ENCODE peak calls at places on chromosomes 12 and 14, in seven cellular contexts. A is fibroblast of lung; T is astrocyte of the spinal cord; D is effector CD8-positive, alpha-beta T cell; W is GM23338; O is neural progenitor cell; M is C1 segment of cervical spinal cord. L is an unnamed sample.

GRCh38 chr14:62143235-62143634 is 381.0 kb downstream of the SNAPC1 start:
- DNase-seq in A (peak), T (peak), D (no peak), W (no peak), O (no peak), M (no peak), L (no peak)

GRCh38 chr14:104805326-104805678 is 4.4 kb downstream of the ZBTB42 start:
- DNase-seq in A (peak), T (peak), D (no peak), W (no peak), O (no peak), M (no peak), L (no peak)

GRCh38 chr12:11707535-11707934 is 58.1 kb downstream of the ETV6 start:
- DNase-seq in A (no peak), T (no peak), D (no peak), W (no peak), O (no peak), M (no peak), L (no peak)

GRCh38 chr14:103102689-103103260 is 8.2 kb downstream of the EXOC3L4 start:
- DNase-seq in A (no peak), T (no peak), D (no peak), W (peak), O (no peak), M (no peak), L (no peak)

GRCh38 chr14:55104051-55104954 is 24.7 kb upstream of the LGALS3 start:
- DNase-seq in A (no peak), T (no peak), D (no peak), W (no peak), O (no peak), M (no peak), L (no peak)

GRCh38 chr14:95703341-95703740 is 10.6 kb downstream of the TCL1A start:
- DNase-seq in A (no peak), T (no peak), D (no peak), W (no peak), O (no peak), M (no peak), L (no peak)

GRCh38 chr12:21710944-21711343 is 53.3 kb upstream of the LDHB start:
- DNase-seq in A (no peak), T (no peak), D (no peak), W (no peak), O (no peak), M (no peak), L (peak)

GRCh38 chr14:54532111-54533012 is 22.7 kb downstream of the CGRRF1 start:
- DNase-seq in A (no peak), T (no peak), D (no peak), W (no peak), O (no peak), M (no peak), L (no peak)

GRCh38 chr12:11797993-11798720 is 148.7 kb downstream of the ETV6 start:
- DNase-seq in A (peak), T (no peak), D (no peak), W (no peak), O (no peak), M (no peak), L (no peak)

GRCh38 chr12:41924111-41924510 is 220.6 kb downstream of the GXYLT1 start:
- DNase-seq in A (peak), T (no peak), D (no peak), W (no peak), O (no peak), M (no peak), L (no peak)

GRCh38 chr12:69278814-69279782 is 39.7 kb downstream of the CPSF6 start:
- DNase-seq in A (no peak), T (no peak), D (no peak), W (peak), O (no peak), M (no peak), L (no peak)

GRCh38 chr12:132530451-132530850 is 40.5 kb downstream of the FBRSL1 start:
- DNase-seq in A (no peak), T (no peak), D (no peak), W (no peak), O (no peak), M (no peak), L (no peak)

GRCh38 chr12:93614917-93615596 is 42.6 kb downstream of the SOCS2 start:
- DNase-seq in A (peak), T (peak), D (no peak), W (no peak), O (peak), M (no peak), L (no peak)

GRCh38 chr12:76588881-76589565 is 29.5 kb upstream of the OSBPL8 start:
- DNase-seq in A (peak), T (peak), D (no peak), W (no peak), O (no peak), M (no peak), L (no peak)

GRCh38 chr12:92505373-92506340 is 197.1 kb upstream of the PLEKHG7 start:
- DNase-seq in A (peak), T (peak), D (no peak), W (no peak), O (peak), M (no peak), L (no peak)

GRCh38 chr12:77190022-77190421 is 124.7 kb upstream of the E2F7 start:
- DNase-seq in A (peak), T (peak), D (no peak), W (no peak), O (no peak), M (no peak), L (no peak)

GRCh38 chr14:37060496-37061260 is 111.7 kb downstream of the SLC25A21 start:
- DNase-seq in A (no peak), T (no peak), D (no peak), W (peak), O (no peak), M (no peak), L (no peak)

GRCh38 chr12:94203796-94204195 is 55.4 kb downstream of the PLXNC1 start:
- DNase-seq in A (no peak), T (no peak), D (no peak), W (no peak), O (no peak), M (no peak), L (no peak)

GRCh38 chr14:64943981-64944520 is 1.5 kb upstream of the GPX2 start:
- DNase-seq in A (no peak), T (no peak), D (no peak), W (no peak), O (no peak), M (no peak), L (no peak)

GRCh38 chr12:65325183-65325582 is 46.7 kb downstream of the MSRB3 start:
- DNase-seq in A (no peak), T (no peak), D (no peak), W (peak), O (no peak), M (no peak), L (no peak)

GRCh38 chr14:90981658-90982057 is 78.8 kb downstream of the RPS6KA5 start:
- DNase-seq in A (no peak), T (no peak), D (no peak), W (no peak), O (no peak), M (no peak), L (no peak)

GRCh38 chr12:57130941-57131340 is 2.7 kb downstream of the LRP1 start:
- DNase-seq in A (no peak), T (no peak), D (no peak), W (no peak), O (no peak), M (no peak), L (no peak)

GRCh38 chr12:6869049-6870021 is 2.0 kb downstream of the TPI1 start:
- DNase-seq in A (peak), T (peak), D (peak), W (peak), O (peak), M (peak), L (peak)

GRCh38 chr12:4275869-4276253 is 2.3 kb downstream of the CCND2 start:
- DNase-seq in A (no peak), T (no peak), D (no peak), W (peak), O (peak), M (no peak), L (no peak)

GRCh38 chr14:53963491-53964227 is 7.0 kb upstream of the BMP4 start:
- DNase-seq in A (peak), T (peak), D (no peak), W (peak), O (peak), M (no peak), L (no peak)

GRCh38 chr14:94364964-94365363 is 23.4 kb downstream of the SERPINA1 start:
- DNase-seq in A (no peak), T (no peak), D (no peak), W (no peak), O (no peak), M (no peak), L (no peak)

GRCh38 chr12:132280436-132280835 is 49.0 kb downstream of the GALNT9 start:
- DNase-seq in A (no peak), T (no peak), D (no peak), W (no peak), O (no peak), M (no peak), L (no peak)

GRCh38 chr12:90589966-90590365 is 365.0 kb downstream of the CCER1 start:
- DNase-seq in A (no peak), T (no peak), D (no peak), W (no peak), O (no peak), M (no peak), L (no peak)

GRCh38 chr12:121968880-121969279 is 50.5 kb downstream of the CFAP251 start:
- DNase-seq in A (no peak), T (no peak), D (no peak), W (no peak), O (no peak), M (peak), L (no peak)

GRCh38 chr14:52023518-52023917 is 34.2 kb downstream of the RTRAF start:
- DNase-seq in A (peak), T (peak), D (no peak), W (no peak), O (no peak), M (no peak), L (no peak)

GRCh38 chr12:127411141-127411915 is 855.6 kb upstream of the TMEM132C start:
- DNase-seq in A (no peak), T (no peak), D (no peak), W (no peak), O (no peak), M (no peak), L (no peak)

GRCh38 chr12:117766008-117766407 is 202.8 kb downstream of the KSR2 start:
- DNase-seq in A (no peak), T (no peak), D (no peak), W (no peak), O (no peak), M (no peak), L (no peak)

GRCh38 chr12:57522887-57523705 is 472 bp downstream of the MBD6 start:
- DNase-seq in A (peak), T (peak), D (peak), W (peak), O (no peak), M (peak), L (peak)

GRCh38 chr14:95490127-95490526 is 26.3 kb downstream of the SYNE3 start:
- DNase-seq in A (no peak), T (no peak), D (no peak), W (no peak), O (no peak), M (no peak), L (no peak)

GRCh38 chr12:13652105-13652504 is 329.3 kb downstream of the GRIN2B start:
- DNase-seq in A (no peak), T (no peak), D (no peak), W (no peak), O (no peak), M (no peak), L (no peak)

GRCh38 chr12:131113562-131113961 is 159.9 kb downstream of the ADGRD1 start:
- DNase-seq in A (no peak), T (no peak), D (no peak), W (no peak), O (no peak), M (no peak), L (no peak)

GRCh38 chr12:118346895-118347294 is 25.8 kb downstream of the TAOK3 start:
- DNase-seq in A (no peak), T (no peak), D (no peak), W (no peak), O (no peak), M (no peak), L (no peak)

GRCh38 chr12:132783917-132784531 is 22.4 kb upstream of the ANKLE2 start:
- DNase-seq in A (no peak), T (no peak), D (no peak), W (no peak), O (no peak), M (no peak), L (no peak)